ENCODE peak calls at places on chromosomes 6 and 20, in six cellular contexts. W is lower lobe of right lung, Y is fibroblast of pulmonary artery, A is H1, F is astrocyte of the cerebellum, E is HCT116. O is an unnamed sample.

GRCh38 chr6:43890197-43891062 is 120.4 kb downstream of the VEGFA start:
- DNase-seq in W (no peak), Y (no peak), A (no peak), F (no peak), E (no peak), O (peak)

GRCh38 chr20:48025661-48026060 is 240.4 kb upstream of the SULF2 start:
- DNase-seq in W (no peak), Y (peak), A (no peak), F (no peak), E (no peak), O (no peak)

GRCh38 chr20:1396264-1396663 is 3.4 kb upstream of the FKBP1A start:
- DNase-seq in W (no peak), Y (no peak), A (no peak), F (no peak), E (no peak), O (no peak)

GRCh38 chr20:24781061-24781980 is 167.7 kb upstream of the CST7 start:
- DNase-seq in W (peak), Y (peak), A (peak), F (no peak), E (no peak), O (peak)

GRCh38 chr6:8642131-8642530 is 206.8 kb upstream of the SLC35B3 start:
- DNase-seq in W (no peak), Y (no peak), A (no peak), F (no peak), E (no peak), O (no peak)

GRCh38 chr20:9270831-9271230 is 201.9 kb downstream of the PLCB4 start:
- DNase-seq in W (no peak), Y (peak), A (no peak), F (no peak), E (no peak), O (no peak)

GRCh38 chr6:22133352-22133751 is 163.5 kb downstream of the PRL start:
- DNase-seq in W (no peak), Y (no peak), A (no peak), F (no peak), E (no peak), O (no peak)

GRCh38 chr20:33830371-33830770 is 19.2 kb downstream of the CHMP4B start:
- DNase-seq in W (no peak), Y (peak), A (no peak), F (no peak), E (no peak), O (peak)

GRCh38 chr6:131949909-131950766 is 1.0 kb downstream of the CCN2 start:
- DNase-seq in W (peak), Y (peak), A (peak), F (peak), E (peak), O (peak)

GRCh38 chr20:1254307-1254706 is 11.8 kb upstream of the SNPH start:
- DNase-seq in W (no peak), Y (no peak), A (no peak), F (no peak), E (no peak), O (no peak)

GRCh38 chr20:20881808-20882207 is 169.4 kb upstream of the RALGAPA2 start:
- DNase-seq in W (no peak), Y (no peak), A (no peak), F (no peak), E (no peak), O (no peak)

GRCh38 chr20:6835609-6836008 is 68.1 kb downstream of the BMP2 start:
- DNase-seq in W (no peak), Y (no peak), A (no peak), F (no peak), E (no peak), O (no peak)

GRCh38 chr6:164105705-164106104 is 691.2 kb downstream of the QKI start:
- DNase-seq in W (no peak), Y (no peak), A (no peak), F (no peak), E (no peak), O (no peak)

GRCh38 chr20:49570828-49571552 is 3.1 kb upstream of the PTGIS start:
- DNase-seq in W (no peak), Y (peak), A (no peak), F (no peak), E (no peak), O (no peak)

GRCh38 chr6:25138697-25139051 is 140.5 kb upstream of the CARMIL1 start:
- DNase-seq in W (no peak), Y (peak), A (no peak), F (peak), E (no peak), O (no peak)

GRCh38 chr20:19975901-19976300 is 41.3 kb upstream of the NAA20 start:
- DNase-seq in W (no peak), Y (peak), A (no peak), F (no peak), E (no peak), O (no peak)

GRCh38 chr6:31075528-31075927 is 36.8 kb downstream of the C6orf15 start:
- DNase-seq in W (no peak), Y (peak), A (no peak), F (no peak), E (no peak), O (no peak)

GRCh38 chr20:10549511-10549910 is 114.4 kb downstream of the SLX4IP start:
- DNase-seq in W (no peak), Y (no peak), A (no peak), F (no peak), E (no peak), O (no peak)

GRCh38 chr20:4912380-4913142 is 88.7 kb downstream of the SLC23A2 start:
- DNase-seq in W (no peak), Y (no peak), A (no peak), F (no peak), E (no peak), O (no peak)

GRCh38 chr6:15239606-15240364 is 6.1 kb upstream of the JARID2 start:
- DNase-seq in W (no peak), Y (peak), A (no peak), F (no peak), E (no peak), O (no peak)

GRCh38 chr20:37276494-37277252 is 12.8 kb upstream of the MANBAL start:
- DNase-seq in W (no peak), Y (peak), A (no peak), F (peak), E (no peak), O (peak)

GRCh38 chr6:56954389-56955170 is at the start of gene BEND6:
- DNase-seq in W (peak), Y (peak), A (peak), F (peak), E (no peak), O (peak)

GRCh38 chr20:25178563-25179438 is 16.7 kb upstream of the ENTPD6 start:
- DNase-seq in W (peak), Y (peak), A (peak), F (peak), E (peak), O (peak)

GRCh38 chr20:47506850-47507249 is 5.2 kb downstream of the NCOA3 start:
- DNase-seq in W (no peak), Y (no peak), A (no peak), F (no peak), E (no peak), O (no peak)

GRCh38 chr6:1363729-1364572 is 25.4 kb upstream of the FOXF2 start:
- DNase-seq in W (no peak), Y (no peak), A (no peak), F (no peak), E (peak), O (peak)

GRCh38 chr6:89580997-89581666 is 57.4 kb downstream of the LYRM2 start:
- DNase-seq in W (no peak), Y (no peak), A (no peak), F (no peak), E (no peak), O (no peak)

GRCh38 chr6:43834528-43835145 is 64.6 kb downstream of the VEGFA start:
- DNase-seq in W (no peak), Y (no peak), A (no peak), F (no peak), E (no peak), O (peak)

GRCh38 chr20:38298768-38299288 is 5.1 kb upstream of the BPI start:
- DNase-seq in W (peak), Y (peak), A (no peak), F (no peak), E (no peak), O (no peak)

DNA sequence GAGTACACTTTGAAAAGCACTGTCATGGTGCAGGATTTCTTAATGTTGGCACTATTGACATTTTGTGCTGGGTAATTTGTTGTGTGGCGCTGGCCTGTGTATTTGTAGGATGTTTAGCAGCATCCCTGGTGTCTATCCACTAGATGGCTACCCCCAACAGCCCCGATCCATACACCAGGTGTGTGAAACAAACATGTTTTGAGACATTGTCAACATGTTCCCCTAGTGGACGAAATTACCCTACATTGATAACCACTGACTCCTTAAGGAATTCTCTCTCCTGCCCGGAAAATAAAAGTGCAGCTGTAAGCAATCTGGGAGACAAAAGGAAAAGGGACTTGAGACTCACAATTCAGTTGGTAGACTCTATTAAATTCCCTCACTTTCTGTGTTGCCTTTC is 52.6 kb upstream of the TMEM200A start:
- DNase-seq in W (no peak), Y (no peak), A (no peak), F (no peak), E (peak), O (no peak)
- TF ChIP-seq CTCF in W (no peak), Y (peak), A (peak), F (no peak), E (peak), O (no peak)

GRCh38 chr6:127956260-127956888 is 55.5 kb upstream of the THEMIS start:
- DNase-seq in W (no peak), Y (peak), A (no peak), F (no peak), E (peak), O (no peak)
- TF ChIP-seq CTCF in W (no peak), Y (peak), A (peak), F (peak), E (peak), O (peak)

GRCh38 chr20:15131176-15131575 is 793.8 kb upstream of the FLRT3 start:
- DNase-seq in W (no peak), Y (no peak), A (no peak), F (no peak), E (no peak), O (no peak)
- TF ChIP-seq CTCF in W (no peak), Y (no peak), A (no peak), F (no peak), E (no peak), O (no peak)

GRCh38 chr6:160041608-160042007 is 72.7 kb downstream of the IGF2R start:
- DNase-seq in W (peak), Y (peak), A (no peak), F (peak), E (no peak), O (no peak)
- TF ChIP-seq CTCF in W (no peak), Y (peak), A (no peak), F (peak), E (no peak), O (no peak)